ENCODE peak calls at places on chromosomes 13 and 19, in nine cellular contexts. F is activated CD8-positive, alpha-beta T cell treated with anti-CD3 and anti-CD28 coated beads for 36 hours; P is germinal center; L is AG09319; I is stimulated activated CD4-positive, alpha-beta T cell treated with anti-CD3 and anti-CD28 coated beads, TNF-alpha, amount 100 ng/mL, for 1 hour; S is endodermal cell; H is H1; V is GM23338; D is stromal cell of bone marrow. N is an unnamed sample.

GRCh38 chr13:25660996-25661395 is 289.2 kb downstream of the ATP8A2 start:
- DNase-seq in D (no peak), V (peak; percentile 22), S (no peak), H (no peak), I (no peak), F (no peak), P (no peak), L (no peak), N (no peak)

GRCh38 chr13:26486550-26486949 is 70.9 kb upstream of the WASF3 start:
- DNase-seq in D (no peak), P (no peak), S (peak; percentile 24), V (no peak), I (no peak), F (no peak), H (no peak), L (no peak), N (no peak)

GRCh38 chr19:2355168-2356035 is 4.7 kb upstream of the TMPRSS9 start:
- DNase-seq in V (no peak), S (peak; percentile 31), P (no peak), H (no peak), F (no peak), D (peak; percentile 31), I (no peak), L (no peak), N (no peak)

GRCh38 chr19:15479391-15480345 is at the start of gene PGLYRP2:
- DNase-seq in V (peak; percentile 30), H (no peak), D (no peak), L (no peak), I (no peak), P (no peak), S (peak; percentile 65), F (peak; percentile 33), N (no peak)

GRCh38 chr19:1956868-1957492 is 16.0 kb downstream of the CSNK1G2 start:
- DNase-seq in V (peak; percentile 68), S (peak; percentile 85), I (no peak), L (no peak), D (no peak), F (no peak), H (no peak), P (no peak), N (no peak)

GRCh38 chr19:42343344-42344110 is 18.1 kb downstream of the MEGF8 start:
- DNase-seq in P (no peak), F (peak; percentile 33), I (no peak), V (peak; percentile 84), H (no peak), D (no peak), S (peak; percentile 79), L (no peak), N (no peak)

GRCh38 chr19:7088999-7089398 is 19.5 kb downstream of the ZNF557 start:
- DNase-seq in H (no peak), F (no peak), D (no peak), P (no peak), S (no peak), I (no peak), V (no peak), L (no peak), N (no peak)

GRCh38 chr19:437027-437426 is 23.8 kb downstream of the SHC2 start:
- DNase-seq in I (no peak), L (no peak), F (no peak), P (no peak), V (no peak), D (no peak), S (no peak), H (no peak), N (no peak)

GRCh38 chr19:8355631-8356402 is 8.1 kb upstream of the ANGPTL4 start:
- DNase-seq in I (no peak), D (peak; percentile 99), F (no peak), S (no peak), H (no peak), V (no peak), L (peak; percentile 72), P (no peak), N (no peak)

GRCh38 chr19:16043156-16043757 is 33.0 kb upstream of the TPM4 start:
- DNase-seq in V (no peak), S (no peak), I (no peak), P (no peak), D (no peak), F (no peak), H (no peak), L (no peak), N (no peak)

GRCh38 chr13:72023895-72024294 is 156.9 kb upstream of the DACH1 start:
- DNase-seq in I (no peak), D (no peak), F (no peak), L (no peak), V (no peak), S (no peak), H (no peak), P (no peak), N (no peak)

GRCh38 chr13:28819748-28820098 is 416 bp upstream of the MTUS2 start:
- DNase-seq in D (peak; percentile 9), P (peak; percentile 77), I (no peak), F (peak; percentile 53), V (peak; percentile 86), S (peak; percentile 92), L (no peak), H (no peak), N (peak; percentile 64)

GRCh38 chr19:48757741-48758144 is 2.4 kb downstream of the FGF21 start:
- DNase-seq in H (no peak), D (no peak), F (no peak), L (no peak), P (no peak), V (no peak), I (no peak), S (no peak), N (no peak)

GRCh38 chr13:24605923-24606372 is 74.3 kb upstream of the ATP12A start:
- DNase-seq in F (no peak), D (peak; percentile 13), I (no peak), V (peak; percentile 56), S (peak; percentile 72), L (no peak), P (no peak), H (no peak), N (peak; percentile 44)

GRCh38 chr19:30091456-30091855 is 149.4 kb downstream of the URI1 start:
- DNase-seq in L (no peak), F (no peak), H (no peak), P (no peak), D (no peak), I (no peak), S (no peak), V (no peak), N (no peak)

GRCh38 chr13:37729876-37730275 is 131.3 kb upstream of the POSTN start:
- DNase-seq in D (no peak), V (no peak), L (no peak), F (no peak), P (no peak), I (no peak), H (no peak), S (no peak), N (no peak)

GRCh38 chr13:74090869-74091605 is 43.2 kb downstream of the KLF12 start:
- DNase-seq in L (no peak), V (no peak), P (no peak), I (no peak), H (no peak), S (no peak), D (no peak), F (no peak), N (no peak)

GRCh38 chr13:21929400-21929799 is 258.5 kb downstream of the FGF9 start:
- DNase-seq in P (no peak), D (no peak), H (no peak), I (no peak), L (no peak), F (no peak), S (peak; percentile 56), V (peak; percentile 43), N (no peak)

GRCh38 chr13:49400755-49401659 is 42.9 kb downstream of the CAB39L start:
- DNase-seq in H (no peak), L (peak; percentile 14), V (peak; percentile 27), I (no peak), F (no peak), P (peak; percentile 19), S (no peak), D (peak; percentile 23), N (peak; percentile 28)

GRCh38 chr13:25178070-25178469 is 6.0 kb upstream of the AMER2 start:
- DNase-seq in V (no peak), D (no peak), L (no peak), I (no peak), H (no peak), P (peak; percentile 43), S (no peak), F (no peak), N (no peak)

N was measured in GM12865.